ENCODE peak calls at places on chromosomes 11 and 22, in four cellular contexts. X is GM12878, W is H1, D is HepG2. P is an unnamed sample.

GRCh38 chr11:95153857-95154246 is 64.2 kb downstream of the ENDOD1 start:
- DNase-seq in W (no peak), D (no peak), X (no peak), P (no peak)

GRCh38 chr11:76251223-76251575 is 44.9 kb upstream of the WNT11 start:
- DNase-seq in X (no peak), D (no peak), W (no peak), P (no peak)

GRCh38 chr22:39574779-39575551 is 4.4 kb downstream of the CACNA1I start:
- DNase-seq in W (no peak), X (no peak), D (peak; percentile 28), P (no peak)

GRCh38 chr22:19287889-19288288 is 3.6 kb downstream of the CLTCL1 start:
- DNase-seq in W (no peak), X (no peak), D (no peak), P (no peak)

GRCh38 chr22:36258750-36259619 is 6.1 kb downstream of the APOL1 start:
- DNase-seq in D (no peak), X (no peak), W (no peak), P (no peak)

GRCh38 chr11:10770626-10771254 is 19.7 kb downstream of the CTR9 start:
- DNase-seq in D (peak; percentile 33), X (no peak), W (no peak), P (peak; percentile 49)

GRCh38 chr22:22431271-22432220 is 77.0 kb downstream of the ZNF280B start:
- DNase-seq in X (no peak), W (no peak), D (peak; percentile 49), P (peak; percentile 79)

GRCh38 chr11:112288021-112288420 is 27.4 kb upstream of the PLET1 start:
- DNase-seq in X (no peak), D (no peak), W (no peak), P (no peak)

GRCh38 chr11:68897441-68897840 is 6.2 kb downstream of the MRPL21 start:
- DNase-seq in W (no peak), X (no peak), D (no peak), P (no peak)

GRCh38 chr11:48341466-48341865 is 16.7 kb downstream of the OR4C3 start:
- DNase-seq in X (no peak), W (no peak), D (no peak), P (no peak)

GRCh38 chr11:34433899-34434298 is 4.8 kb upstream of the CAT start:
- DNase-seq in D (peak; percentile 70), X (no peak), W (no peak), P (no peak)

GRCh38 chr11:3827434-3828186 is 13.1 kb downstream of the RHOG start:
- DNase-seq in W (no peak), X (no peak), D (no peak), P (no peak)

GRCh38 chr11:66484825-66485380 is 4.7 kb downstream of the DPP3 start:
- DNase-seq in W (no peak), X (no peak), D (no peak), P (no peak)

GRCh38 chr11:61075891-61076290 is 26.4 kb upstream of the CD5 start:
- DNase-seq in X (no peak), D (peak; percentile 34), W (no peak), P (no peak)

GRCh38 chr11:43515090-43515489 is 156.4 kb downstream of the TTC17 start:
- DNase-seq in D (peak; percentile 23), X (no peak), W (no peak), P (peak; percentile 31)

GRCh38 chr22:39915295-39915726 is 14.4 kb downstream of the GRAP2 start:
- DNase-seq in D (no peak), W (no peak), X (no peak), P (no peak)

GRCh38 chr22:49962012-49962750 is 1.6 kb downstream of the PIM3 start:
- DNase-seq in D (peak; percentile 87), X (no peak), W (no peak), P (peak; percentile 89)

GRCh38 chr11:47156333-47156732 is 20.3 kb downstream of the ARFGAP2 start:
- DNase-seq in X (no peak), W (no peak), D (no peak), P (no peak)

DNA sequence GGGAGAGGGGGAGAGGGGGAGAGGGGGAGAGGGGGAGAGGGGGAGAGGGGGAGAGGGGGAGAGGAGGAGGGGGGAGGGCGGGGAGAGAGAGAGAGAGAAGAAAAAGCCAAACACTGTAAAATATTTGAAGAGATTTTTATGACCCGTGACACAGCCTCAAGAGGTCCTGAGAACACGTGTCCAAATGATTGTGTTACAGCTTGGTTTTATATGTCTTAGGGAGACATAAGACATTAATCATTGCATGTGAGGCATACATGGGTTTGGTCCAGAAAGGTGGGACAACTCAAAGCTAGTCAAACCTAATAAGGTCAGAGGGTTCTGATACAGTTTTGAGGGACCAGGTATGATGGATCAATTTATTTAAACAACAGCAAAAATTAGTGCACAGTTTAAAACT is 252.0 kb upstream of the ANO3 start:
- DNase-seq in W (no peak), X (no peak), D (no peak), P (no peak)
- TF ChIP-seq TCF12 in W (no peak), X (no peak), D (no peak), P (no peak)

DNA sequence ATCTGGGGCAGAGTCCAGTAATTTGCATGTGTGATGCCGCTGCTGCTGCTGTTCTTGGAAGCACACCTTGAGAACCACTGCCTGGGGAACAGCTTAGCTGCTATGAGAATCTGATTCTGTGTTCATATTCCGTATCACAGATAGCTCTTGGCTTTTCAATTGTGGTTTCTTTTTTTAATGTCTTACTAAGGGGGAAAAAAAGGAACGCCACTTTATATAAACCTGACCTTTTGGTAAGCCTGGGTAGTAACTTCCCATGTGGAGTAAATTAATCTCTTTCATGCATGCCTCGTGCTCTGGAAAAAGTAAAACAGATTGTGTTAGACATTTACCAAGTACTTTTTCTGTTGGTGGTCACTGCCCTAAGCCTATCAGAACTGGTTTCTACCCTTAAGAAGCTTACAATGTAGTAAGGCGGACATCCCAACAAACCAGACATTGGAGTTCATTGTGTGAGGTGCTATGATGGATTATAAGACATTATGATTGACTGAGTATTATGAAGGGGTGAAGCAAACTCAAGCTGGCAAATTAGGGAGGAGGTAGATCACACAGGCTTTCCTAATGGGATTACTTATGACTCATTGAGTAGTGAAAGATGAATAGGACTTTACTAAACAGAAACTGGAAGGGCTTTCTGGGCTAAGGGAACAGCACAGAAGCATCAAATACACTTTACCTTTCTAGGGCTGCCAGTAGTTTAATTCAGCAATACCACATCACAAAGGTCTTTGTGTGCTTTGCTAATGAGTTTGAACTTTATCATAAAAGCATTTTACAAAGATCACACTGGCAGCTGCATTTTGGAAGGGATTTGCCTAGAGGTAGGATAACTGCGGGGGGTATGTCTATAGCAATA is 64.7 kb downstream of the MAML2 start:
- DNase-seq in X (no peak), W (no peak), D (no peak), P (no peak)
- TF ChIP-seq YY1 in X (no peak), W (no peak), D (no peak), P (no peak)

GRCh38 chr11:27471588-27472397 is 797 bp downstream of the LGR4 start:
- DNase-seq in W (no peak), D (no peak), X (no peak), P (peak; percentile 81)
- TF ChIP-seq TCF12 in W (no peak), D (no peak), X (no peak), P (no peak)

GRCh38 chr11:122714484-122714883 is 59.0 kb downstream of the UBASH3B start:
- DNase-seq in D (no peak), W (no peak), X (no peak), P (no peak)
- TF ChIP-seq YY1 in D (no peak), W (no peak), X (no peak), P (no peak)

DNA sequence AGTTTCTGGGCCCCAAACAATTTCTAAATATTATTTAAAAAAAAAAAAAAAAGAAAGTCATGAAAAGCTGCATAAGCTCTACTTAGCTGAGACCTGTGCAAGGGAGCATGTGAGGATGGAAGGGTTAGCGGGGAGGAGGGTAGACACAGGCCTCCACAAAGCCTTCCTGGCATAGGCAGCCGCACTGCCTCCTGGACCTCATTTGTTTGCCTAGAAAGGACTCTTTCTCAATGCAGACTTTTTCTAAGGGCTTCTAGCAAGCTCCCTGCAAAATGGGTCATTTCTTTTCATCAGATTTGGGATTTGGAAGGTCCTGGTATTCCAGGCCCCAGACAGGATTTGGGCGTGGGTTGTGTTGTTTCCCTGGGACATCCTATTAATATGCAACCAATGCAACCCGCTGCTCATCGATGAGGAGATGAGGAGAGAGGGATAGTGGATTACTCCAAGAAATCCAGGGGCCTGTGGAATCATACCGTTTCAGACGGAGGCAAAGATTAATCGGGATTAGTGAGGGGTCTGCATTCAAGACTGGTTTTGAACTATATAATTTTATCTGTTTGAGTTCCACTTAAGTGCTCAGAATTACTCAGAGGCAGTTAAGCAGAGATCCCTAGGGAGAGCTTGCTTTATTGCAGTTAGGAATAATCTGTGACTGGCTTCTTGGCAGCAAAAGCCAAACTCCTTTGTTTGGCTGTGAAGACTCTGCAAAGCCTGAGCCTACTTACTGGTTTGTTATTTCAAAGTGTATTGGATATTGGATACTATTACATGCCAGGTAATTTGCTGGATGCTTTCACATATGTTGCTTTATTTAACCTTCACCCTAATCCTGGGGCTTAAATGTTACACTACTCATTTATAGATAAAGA is 106.9 kb upstream of the NAV2 start:
- DNase-seq in D (no peak), W (no peak), X (no peak), P (no peak)
- TF ChIP-seq TCF12 in D (no peak), W (no peak), X (no peak), P (no peak)

GRCh38 chr22:45131749-45132148 is 32.0 kb upstream of the NUP50 start:
- DNase-seq in W (no peak), D (no peak), X (no peak), P (no peak)
- TF ChIP-seq YY1 in W (no peak), D (no peak), X (no peak), P (no peak)

GRCh38 chr11:92703431-92703830 is 266.0 kb upstream of the MTNR1B start:
- DNase-seq in X (no peak), W (no peak), D (no peak), P (no peak)
- TF ChIP-seq TCF12 in X (no peak), W (no peak), D (no peak), P (no peak)

GRCh38 chr11:2391663-2391975 is 8.9 kb upstream of the TSSC4 start:
- DNase-seq in W (no peak), X (no peak), D (no peak), P (no peak)
- TF ChIP-seq YY1 in W (no peak), X (no peak), D (no peak), P (no peak)

P was measured in SK-N-SH.